ENCODE peak calls at places on chromosomes 1 and 21, in eight cellular contexts. S is uterus, M is A549, H is stomach, Z is tibial artery, B is SJSA1, X is adrenal gland, J is psoas muscle. N is an unnamed sample. For H3K9me3, the result is how much of the 10 kb centered on the place peaks cover.

GRCh38 chr21:30408782-30409494 is 13.1 kb downstream of the KRTAP13-1 start:
- DNase-seq in S (no peak), M (peak), H (peak), Z (no peak), B (peak), X (no peak), J (no peak), N (peak)

GRCh38 chr21:38797470-38797869 is 8.3 kb upstream of the ETS2 start:
- DNase-seq in S (no peak), M (peak), H (no peak), Z (no peak), B (peak), X (no peak), J (no peak), N (peak)

GRCh38 chr1:6081901-6082300 is 36.2 kb downstream of the KCNAB2 start:
- DNase-seq in S (no peak), M (no peak), H (no peak), Z (no peak), B (no peak), X (no peak), J (no peak), N (no peak)

GRCh38 chr1:4728319-4729107 is 74.1 kb downstream of the AJAP1 start:
- DNase-seq in S (no peak), M (no peak), H (no peak), Z (no peak), B (no peak), X (no peak), J (no peak), N (no peak)

GRCh38 chr1:62144238-62144831 is 50.3 kb upstream of the L1TD1 start:
- DNase-seq in S (no peak), M (peak), H (no peak), Z (peak), B (peak), X (peak), J (no peak), N (peak)

GRCh38 chr1:230149751-230150584 is 82.9 kb downstream of the GALNT2 start:
- DNase-seq in S (no peak), M (no peak), H (no peak), Z (no peak), B (no peak), X (no peak), J (no peak), N (no peak)

GRCh38 chr1:41547781-41548560 is 63.5 kb upstream of the EDN2 start:
- DNase-seq in S (peak), M (no peak), H (no peak), Z (no peak), B (no peak), X (no peak), J (no peak), N (no peak)

GRCh38 chr1:154193821-154194220 is 1.9 kb upstream of the TPM3 start:
- DNase-seq in S (no peak), M (no peak), H (peak), Z (no peak), B (no peak), X (no peak), J (peak), N (no peak)

GRCh38 chr1:110205591-110206155 is 4.4 kb upstream of the KCNC4 start:
- DNase-seq in S (no peak), M (no peak), H (no peak), Z (no peak), B (no peak), X (no peak), J (no peak), N (no peak)

GRCh38 chr1:244068563-244068962 is 17.5 kb downstream of the ZBTB18 start:
- DNase-seq in S (no peak), M (no peak), H (no peak), Z (no peak), B (no peak), X (no peak), J (no peak), N (no peak)

GRCh38 chr1:95793893-95794292 is 559.9 kb downstream of the RWDD3 start:
- DNase-seq in S (no peak), M (no peak), H (no peak), Z (no peak), B (no peak), X (no peak), J (no peak), N (no peak)

GRCh38 chr1:208069317-208069716 is 158.4 kb upstream of the CD34 start:
- DNase-seq in S (no peak), M (no peak), H (no peak), Z (no peak), B (no peak), X (no peak), J (no peak), N (no peak)

GRCh38 chr1:95216292-95216990 is 17.6 kb upstream of the RWDD3 start:
- DNase-seq in S (no peak), M (no peak), H (no peak), Z (no peak), B (no peak), X (no peak), J (no peak), N (no peak)

GRCh38 chr1:154819628-154820590 is 50.2 kb downstream of the KCNN3 start:
- DNase-seq in S (no peak), M (peak), H (peak), Z (no peak), B (no peak), X (no peak), J (no peak), N (peak)

GRCh38 chr1:55716151-55716550 is 501.0 kb upstream of the USP24 start:
- DNase-seq in S (no peak), M (no peak), H (no peak), Z (no peak), B (peak), X (no peak), J (no peak), N (no peak)

GRCh38 chr1:109499661-109500536 is 6.0 kb downstream of the CYB561D1 start:
- DNase-seq in S (no peak), M (no peak), H (peak), Z (no peak), B (no peak), X (no peak), J (no peak), N (peak)

GRCh38 chr1:96387785-96388184 is 333.8 kb upstream of the PTBP2 start:
- DNase-seq in S (no peak), M (no peak), H (no peak), Z (no peak), B (no peak), X (no peak), J (no peak), N (no peak)

GRCh38 chr1:235624751-235625192 is 24.8 kb downstream of the GNG4 start:
- DNase-seq in S (no peak), M (no peak), H (no peak), Z (no peak), B (no peak), X (no peak), J (no peak), N (no peak)

GRCh38 chr1:67882196-67882958 is 49.1 kb upstream of the GNG12 start:
- DNase-seq in S (no peak), M (no peak), H (no peak), Z (no peak), B (no peak), X (no peak), J (no peak), N (no peak)

GRCh38 chr1:43395523-43395922 is 5.8 kb downstream of the SZT2 start:
- DNase-seq in S (no peak), M (no peak), H (no peak), Z (no peak), B (no peak), X (no peak), J (no peak), N (no peak)

GRCh38 chr1:228180271-228180987 is 14.8 kb downstream of the IBA57 start:
- DNase-seq in S (no peak), M (no peak), H (no peak), Z (no peak), B (no peak), X (no peak), J (no peak), N (no peak)

GRCh38 chr1:173866462-173866861 is 1.3 kb downstream of the GAS5 start:
- DNase-seq in S (no peak), M (no peak), H (no peak), Z (no peak), B (peak), X (no peak), J (no peak), N (no peak)
- H3K4me3 ChIP-seq in S (no peak), M (peak), H (peak), Z (peak), B (peak), X (peak), J (peak), N (peak)

GRCh38 chr1:23167353-23168078 is 1.1 kb downstream of the LUZP1 start:
- DNase-seq in S (peak), M (no peak), H (peak), Z (peak), B (peak), X (peak), J (peak), N (no peak)

GRCh38 chr1:23169727-23170335 is 1.2 kb upstream of the LUZP1 start:
- DNase-seq in S (peak), M (no peak), H (no peak), Z (peak), B (no peak), X (peak), J (peak), N (no peak)

GRCh38 chr1:23168462-23169218 is at the start of gene LUZP1:
- DNase-seq in S (peak), M (no peak), H (peak), Z (peak), B (peak), X (peak), J (peak), N (peak)

GRCh38 chr1:23168079-23168461 is 586 bp downstream of the LUZP1 start:
- DNase-seq in S (peak), M (no peak), H (no peak), Z (no peak), B (no peak), X (peak), J (peak), N (no peak)

GRCh38 chr1:23169219-23169575 is 541 bp upstream of the LUZP1 start:
- DNase-seq in S (no peak), M (no peak), H (no peak), Z (no peak), B (no peak), X (no peak), J (no peak), N (no peak)
- H3K9me3 ChIP-seq in S (under half), M (under half), H (under half), Z (under half), B (under half), X (under half), J (under half), N (under half)

DNA sequence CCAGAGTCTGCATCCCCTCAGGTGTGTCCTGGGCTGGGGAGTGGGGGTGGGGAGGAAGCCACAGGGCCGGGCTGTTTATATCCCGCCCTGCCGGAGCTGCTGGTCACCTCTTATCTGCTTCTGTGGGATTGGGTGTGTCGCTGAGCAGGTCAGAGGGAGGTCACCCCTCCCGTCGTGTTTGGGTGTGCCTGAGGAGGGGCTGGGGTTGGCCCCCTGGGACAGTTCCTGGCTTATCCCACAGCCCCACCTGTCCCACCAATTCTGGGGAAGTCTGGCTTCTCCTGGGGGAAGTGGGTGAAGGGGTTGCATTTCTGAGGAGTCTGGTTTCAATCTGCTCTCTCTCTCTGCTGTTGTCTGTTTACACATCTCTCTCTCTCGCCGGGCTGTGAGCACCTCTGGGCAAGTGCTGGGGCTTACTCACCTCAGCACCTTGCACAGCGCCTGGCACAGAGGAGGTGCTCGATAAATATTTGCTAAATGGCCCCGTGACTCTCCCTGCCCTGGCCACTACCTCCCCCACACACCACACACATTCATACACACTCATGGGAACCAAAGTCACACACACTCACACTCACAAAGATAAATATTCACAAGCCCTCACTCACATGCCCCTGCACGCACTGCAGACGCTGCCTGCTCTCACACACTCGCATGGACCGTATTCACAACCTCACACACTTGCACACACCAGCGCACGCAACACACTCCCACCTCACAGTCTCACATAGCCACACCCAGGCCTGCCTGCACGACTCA is 8.3 kb downstream of the ELF3 start:
- DNase-seq in S (no peak), M (peak), H (peak), Z (no peak), B (no peak), X (no peak), J (no peak), N (peak)
- H3K4me3 ChIP-seq in S (no peak), M (peak), H (no peak), Z (no peak), B (no peak), X (no peak), J (no peak), N (peak)

GRCh38 chr1:152663098-152663497 is at the start of gene LCE2D:
- DNase-seq in S (no peak), M (no peak), H (no peak), Z (no peak), B (no peak), X (no peak), J (no peak), N (no peak)
- H3K9me3 ChIP-seq in S (under half), M (under half), H (under half), Z (under half), B (under half), X (under half), J (under half), N (under half)

GRCh38 chr21:44929799-44930542 is 9.3 kb upstream of the ITGB2 start:
- DNase-seq in S (no peak), M (no peak), H (no peak), Z (no peak), B (no peak), X (no peak), J (peak), N (no peak)
- H3K4me3 ChIP-seq in S (no peak), M (no peak), H (no peak), Z (no peak), B (no peak), X (no peak), J (no peak), N (no peak)

DNA sequence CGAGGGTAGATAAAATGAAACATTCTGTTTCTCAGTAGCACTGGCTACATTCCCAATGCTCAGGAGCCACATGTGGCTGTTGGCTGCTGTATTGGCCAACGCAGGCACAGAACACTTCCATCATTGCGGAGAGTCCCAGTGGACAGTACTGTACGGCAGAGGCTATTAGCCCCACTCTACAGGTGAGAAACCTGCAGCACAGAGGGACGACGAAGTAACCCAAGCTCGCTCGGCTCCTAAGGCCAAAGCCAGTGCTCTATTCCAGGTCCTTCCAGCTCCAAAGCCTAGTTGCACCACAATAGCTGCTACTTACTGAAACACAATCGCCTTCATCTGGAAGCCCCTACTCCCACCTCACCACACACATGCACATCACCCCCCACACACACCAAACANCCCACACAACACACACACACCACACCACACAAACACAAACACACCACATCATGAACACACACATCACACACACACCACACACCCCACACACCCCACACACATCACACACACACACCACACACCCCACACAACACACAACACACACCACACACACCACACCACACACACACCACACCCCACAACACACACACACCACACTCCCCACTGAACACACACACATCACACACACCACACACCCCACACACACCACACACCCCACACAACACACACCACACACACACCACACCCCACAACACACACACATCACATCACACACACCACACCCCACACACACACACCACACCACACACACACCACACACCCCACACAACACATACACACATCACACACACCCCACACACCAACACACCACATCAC is 3.2 kb downstream of the LYPD8 start:
- DNase-seq in S (no peak), M (no peak), H (no peak), Z (no peak), B (no peak), X (no peak), J (no peak), N (no peak)
- H3K9me3 ChIP-seq in S (under half), M (under half), H (under half), Z (under half), B (under half), X (under half), J (under half), N (under half)

DNA sequence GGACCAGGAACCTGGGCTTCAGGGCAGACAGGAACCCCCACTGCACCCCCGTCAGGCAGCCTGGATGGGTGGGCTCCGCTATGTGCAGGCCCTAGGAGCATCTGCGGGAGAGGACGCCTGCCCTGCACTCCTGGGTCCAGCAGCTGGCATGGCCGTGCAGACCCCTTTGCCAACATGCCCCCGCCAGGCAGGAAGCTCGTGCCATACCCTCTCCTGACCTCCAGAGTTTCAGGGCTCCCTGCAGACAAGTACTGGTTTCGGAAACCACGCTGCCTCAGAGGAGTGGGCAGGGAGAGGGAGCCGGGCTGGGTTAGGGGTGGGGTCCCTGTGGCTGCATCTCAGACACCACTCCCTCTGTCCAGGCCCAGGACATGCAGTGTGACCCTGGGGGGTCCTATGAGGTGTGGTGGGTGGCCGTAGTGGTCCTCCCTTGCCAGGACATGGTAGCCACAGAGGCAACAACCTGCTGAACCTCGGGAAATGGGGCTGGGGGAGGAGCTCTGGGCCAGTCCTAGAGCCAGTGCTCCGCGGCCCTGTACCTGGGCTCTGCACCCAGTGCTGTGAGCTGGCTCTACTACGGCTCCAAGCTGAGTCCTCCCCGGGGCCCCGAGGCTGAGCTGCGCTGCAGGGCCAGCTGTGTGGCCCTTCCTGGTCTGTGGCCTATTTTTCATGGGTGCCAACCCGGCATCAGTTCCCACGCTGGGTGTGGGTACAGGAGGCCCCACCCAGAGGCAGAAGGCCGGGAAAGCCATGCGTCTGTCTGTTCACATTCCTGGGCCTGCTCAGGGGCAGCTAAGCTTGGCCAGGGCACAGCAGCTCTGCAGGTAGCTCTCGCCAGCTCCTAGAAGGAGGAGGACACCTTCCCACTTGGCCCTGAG is 1.4 kb downstream of the PLEKHN1 start:
- DNase-seq in S (no peak), M (no peak), H (no peak), Z (no peak), B (no peak), X (no peak), J (peak), N (peak)
- H3K4me3 ChIP-seq in S (no peak), M (peak), H (peak), Z (no peak), B (no peak), X (no peak), J (no peak), N (peak)

GRCh38 chr21:10641107-10641506 is 119.7 kb downstream of the TPTE start:
- DNase-seq in S (no peak), M (no peak), H (no peak), Z (no peak), B (no peak), X (no peak), J (no peak), N (no peak)
- H3K9me3 ChIP-seq in S (under half), M (under half), H (half or more), Z (under half), B (under half), X (under half), J (under half), N (under half)

DNA sequence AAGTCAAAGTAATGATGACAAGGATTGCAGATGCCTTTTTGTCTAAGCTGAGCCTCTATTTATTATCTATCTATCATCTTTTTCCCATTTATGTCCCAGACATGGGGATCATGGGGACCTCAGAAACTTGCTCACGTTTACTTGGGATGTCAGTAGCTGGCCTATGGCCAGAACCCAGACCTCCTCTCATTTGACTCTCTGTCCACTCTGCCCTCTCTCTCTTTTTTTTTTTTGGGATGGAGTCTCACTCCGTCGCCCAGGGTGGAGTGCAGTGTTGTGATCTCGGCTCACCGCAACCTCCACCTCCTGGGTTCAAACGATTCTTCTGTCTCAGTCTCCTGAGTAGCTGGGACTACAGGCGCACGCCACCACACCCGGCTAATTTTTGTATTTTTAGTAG is 3.7 kb upstream of the ID3 start:
- DNase-seq in S (no peak), M (no peak), H (no peak), Z (no peak), B (no peak), X (no peak), J (no peak), N (no peak)
- H3K4me3 ChIP-seq in S (no peak), M (no peak), H (no peak), Z (peak), B (no peak), X (no peak), J (no peak), N (no peak)

GRCh38 chr1:238537641-238538040 is 646.9 kb upstream of the ZP4 start:
- DNase-seq in S (no peak), M (no peak), H (no peak), Z (no peak), B (no peak), X (no peak), J (no peak), N (no peak)
- H3K9me3 ChIP-seq in S (under half), M (under half), H (under half), Z (under half), B (under half), X (under half), J (under half), N (under half)